ENCODE peak calls at places on chromosomes 7 and 10, in six cellular contexts. B is activated CD4-positive, alpha-beta T cell treated with anti-CD3 and anti-CD28 coated beads for 48 hours; P is GDM1; R is AG09309; C is right cardiac atrium; D is HuH-7. L is an unnamed sample.

GRCh38 chr10:105925045-105925785 is 1239.3 kb downstream of the SORCS1 start:
- DNase-seq in B (no peak), P (no peak), R (no peak), C (no peak), D (no peak), L (no peak)

GRCh38 chr10:104208730-104209129 is 23.4 kb downstream of the CFAP43 start:
- DNase-seq in B (no peak), P (no peak), R (no peak), C (no peak), D (no peak), L (no peak)

GRCh38 chr10:86218160-86218559 is 148.4 kb downstream of the GRID1 start:
- DNase-seq in B (no peak), P (no peak), R (no peak), C (no peak), D (no peak), L (no peak)

GRCh38 chr7:47313564-47313963 is 268.3 kb downstream of the TNS3 start:
- DNase-seq in B (no peak), P (no peak), R (no peak), C (no peak), D (no peak), L (no peak)

GRCh38 chr7:36863901-36864701 is 139.8 kb upstream of the AOAH start:
- DNase-seq in B (peak; percentile 11), P (no peak), R (no peak), C (no peak), D (peak; percentile 20), L (peak; percentile 34)

GRCh38 chr7:55339033-55339995 is 25.8 kb upstream of the LANCL2 start:
- DNase-seq in B (no peak), P (no peak), R (no peak), C (no peak), D (no peak), L (no peak)

GRCh38 chr10:30433286-30433778 is 652 bp upstream of the MAP3K8 start:
- DNase-seq in B (peak; percentile 64), P (no peak), R (no peak), C (peak; percentile 91), D (peak; percentile 58), L (peak; percentile 72)

GRCh38 chr7:74069790-74070618 is 13.6 kb upstream of the LIMK1 start:
- DNase-seq in B (no peak), P (no peak), R (no peak), C (peak; percentile 50), D (no peak), L (no peak)

GRCh38 chr10:3106908-3107425 is 39.6 kb downstream of the PFKP start:
- DNase-seq in B (no peak), P (no peak), R (peak; percentile 48), C (no peak), D (no peak), L (no peak)

GRCh38 chr10:15735766-15736165 is 16.0 kb upstream of the ITGA8 start:
- DNase-seq in B (no peak), P (no peak), R (no peak), C (peak; percentile 65), D (no peak), L (no peak)

GRCh38 chr7:45192546-45193177 is 35.1 kb downstream of the RAMP3 start:
- DNase-seq in B (no peak), P (no peak), R (no peak), C (no peak), D (no peak), L (peak; percentile 21)

GRCh38 chr10:27804136-27804535 is 58.5 kb upstream of the MKX start:
- DNase-seq in B (no peak), P (no peak), R (no peak), C (no peak), D (no peak), L (no peak)

GRCh38 chr7:135128931-135129330 is 18.9 kb upstream of the TMEM140 start:
- DNase-seq in B (no peak), P (no peak), R (no peak), C (no peak), D (no peak), L (no peak)

GRCh38 chr10:5563237-5563961 is 38.6 kb downstream of the CALML3 start:
- DNase-seq in B (no peak), P (no peak), R (no peak), C (peak; percentile 36), D (no peak), L (no peak)

GRCh38 chr10:111392910-111393309 is 316.1 kb downstream of the ADRA2A start:
- DNase-seq in B (no peak), P (no peak), R (no peak), C (no peak), D (no peak), L (no peak)

GRCh38 chr7:87447251-87447650 is 28.2 kb downstream of the ABCB4 start:
- DNase-seq in B (no peak), P (no peak), R (no peak), C (no peak), D (no peak), L (no peak)

GRCh38 chr7:134058521-134058920 is 68.6 kb upstream of the LRGUK start:
- DNase-seq in B (no peak), P (no peak), R (no peak), C (no peak), D (no peak), L (no peak)

GRCh38 chr7:30212720-30213119 is 71.7 kb upstream of the ZNRF2 start:
- DNase-seq in B (no peak), P (no peak), R (no peak), C (no peak), D (no peak), L (no peak)

GRCh38 chr10:50740351-50740688 is 584 bp downstream of the ASAH2B start:
- DNase-seq in B (peak; percentile 40), P (no peak), R (peak; percentile 52), C (no peak), D (no peak), L (peak; percentile 52)

GRCh38 chr7:107291434-107291833 is 122.6 kb downstream of the HBP1 start:
- DNase-seq in B (no peak), P (no peak), R (no peak), C (no peak), D (no peak), L (no peak)

GRCh38 chr10:3902809-3903410 is 117.9 kb upstream of the KLF6 start:
- DNase-seq in B (no peak), P (no peak), R (no peak), C (no peak), D (no peak), L (no peak)

GRCh38 chr7:26293569-26294308 is 2.1 kb downstream of the SNX10 start:
- DNase-seq in B (peak; percentile 75), P (no peak), R (no peak), C (no peak), D (no peak), L (peak; percentile 85)

GRCh38 chr7:155166108-155166507 is 96.0 kb downstream of the HTR5A start:
- DNase-seq in B (no peak), P (no peak), R (no peak), C (no peak), D (no peak), L (no peak)

GRCh38 chr7:44194069-44194468 is 4.8 kb upstream of the GCK start:
- DNase-seq in B (peak; percentile 71), P (no peak), R (no peak), C (no peak), D (no peak), L (peak; percentile 81)

GRCh38 chr7:138064856-138065357 is 11.4 kb upstream of the AKR1D1 start:
- DNase-seq in B (no peak), P (no peak), R (peak; percentile 25), C (no peak), D (peak; percentile 12), L (no peak)

GRCh38 chr7:42014625-42015412 is 222.2 kb downstream of the GLI3 start:
- DNase-seq in B (peak; percentile 63), P (peak; percentile 7), R (no peak), C (no peak), D (peak; percentile 24), L (peak; percentile 69)

GRCh38 chr7:36658603-36659516 is 65.4 kb downstream of the AOAH start:
- DNase-seq in B (no peak), P (no peak), R (peak; percentile 92), C (no peak), D (peak; percentile 42), L (no peak)

GRCh38 chr10:8130973-8131911 is 76.8 kb downstream of the GATA3 start:
- DNase-seq in B (peak; percentile 56), P (no peak), R (peak; percentile 13), C (no peak), D (no peak), L (peak; percentile 64)

GRCh38 chr10:126199221-126199998 is 188.9 kb downstream of the ADAM12 start:
- DNase-seq in B (no peak), P (no peak), R (peak; percentile 99), C (no peak), D (no peak), L (no peak)

GRCh38 chr10:118542789-118543188 is 52.7 kb downstream of the PRLHR start:
- DNase-seq in B (no peak), P (no peak), R (no peak), C (no peak), D (no peak), L (no peak)

GRCh38 chr10:68957654-68958053 is 1.7 kb downstream of the DDX21 start:
- DNase-seq in B (no peak), P (no peak), R (no peak), C (no peak), D (no peak), L (no peak)

GRCh38 chr10:127029061-127029460 is 123.8 kb downstream of the DOCK1 start:
- DNase-seq in B (no peak), P (no peak), R (no peak), C (no peak), D (no peak), L (no peak)

GRCh38 chr7:46115410-46115809 is 194.3 kb upstream of the IGFBP3 start:
- DNase-seq in B (no peak), P (no peak), R (no peak), C (no peak), D (no peak), L (no peak)

GRCh38 chr7:108459922-108460551 is 3.8 kb upstream of the NRCAM start:
- DNase-seq in B (peak; percentile 27), P (no peak), R (no peak), C (no peak), D (peak; percentile 63), L (peak; percentile 66)

GRCh38 chr10:12389154-12389734 is 39.9 kb downstream of the CAMK1D start:
- DNase-seq in B (no peak), P (no peak), R (no peak), C (peak; percentile 67), D (no peak), L (no peak)

GRCh38 chr7:113197274-113197673 is 78.9 kb upstream of the SMIM30 start:
- DNase-seq in B (no peak), P (no peak), R (peak; percentile 43), C (no peak), D (no peak), L (no peak)

GRCh38 chr10:43273543-43273942 is 6.7 kb upstream of the RASGEF1A start:
- DNase-seq in B (no peak), P (no peak), R (no peak), C (no peak), D (no peak), L (no peak)

GRCh38 chr10:93379366-93380042 is 102.6 kb downstream of the MYOF start:
- DNase-seq in B (peak; percentile 72), P (no peak), R (no peak), C (no peak), D (no peak), L (peak; percentile 69)

GRCh38 chr10:80454526-80455460 is 683 bp downstream of the TSPAN14 start:
- DNase-seq in B (no peak), P (no peak), R (no peak), C (peak; percentile 83), D (peak; percentile 46), L (peak; percentile 45)